ENCODE peak calls at places on chromosomes 2 and 18, in four cellular contexts. A is adipocyte; B is stimulated activated CD4-positive, alpha-beta T cell treated with anti-CD3 and anti-CD28 coated beads, Interleukin-15, amount 100 ng/mL, for 1 hour; Y is activated CD4-positive, alpha-beta T cell treated with anti-CD3 and anti-CD28 coated beads for 1 hour. L is an unnamed sample.
A peak's percentile ranks its signal among the peaks of the same experiment; 100 is the strongest.

GRCh38 chr18:62360806-62361205 is 35.7 kb downstream of the TNFRSF11A start:
- DNase-seq in A (no peak), B (no peak), Y (no peak), L (no peak)

GRCh38 chr2:7517851-7518250 is 600.6 kb downstream of the RNF144A start:
- DNase-seq in A (no peak), B (no peak), Y (no peak), L (no peak)

GRCh38 chr18:77487951-77488740 is 238.5 kb downstream of the GALR1 start:
- DNase-seq in A (no peak), B (no peak), Y (no peak), L (no peak)

GRCh38 chr2:170341684-170342631 is 164.0 kb downstream of the MYO3B start:
- DNase-seq in A (no peak), B (no peak), Y (no peak), L (no peak)

GRCh38 chr18:59266019-59266369 is 7.3 kb downstream of the RAX start:
- DNase-seq in A (no peak), B (no peak), Y (no peak), L (no peak)

GRCh38 chr2:88669371-88670214 is 21.9 kb upstream of the RPIA start:
- DNase-seq in A (peak; percentile 71), B (no peak), Y (no peak), L (no peak)

GRCh38 chr2:45891719-45892118 is 240.2 kb downstream of the PRKCE start:
- DNase-seq in A (no peak), B (no peak), Y (no peak), L (no peak)

GRCh38 chr2:178187861-178188260 is 6.5 kb upstream of the OSBPL6 start:
- DNase-seq in A (no peak), B (no peak), Y (no peak), L (no peak)

GRCh38 chr2:42754021-42754775 is 9.7 kb downstream of the OXER1 start:
- DNase-seq in A (no peak), B (no peak), Y (no peak), L (no peak)

GRCh38 chr2:106168657-106169056 is 25.4 kb downstream of the UXS1 start:
- DNase-seq in A (no peak), B (no peak), Y (no peak), L (no peak)

GRCh38 chr2:234747833-234748559 is 203.8 kb upstream of the SH3BP4 start:
- DNase-seq in A (no peak), B (no peak), Y (no peak), L (no peak)

GRCh38 chr2:37356299-37356698 is 11.9 kb downstream of the QPCT start:
- DNase-seq in A (no peak), B (no peak), Y (no peak), L (no peak)

GRCh38 chr2:30361751-30362394 is 85.2 kb upstream of the LCLAT1 start:
- DNase-seq in A (peak; percentile 41), B (no peak), Y (no peak), L (peak; percentile 24)

GRCh38 chr2:237886702-237887481 is 27.5 kb downstream of the RAMP1 start:
- DNase-seq in A (no peak), B (no peak), Y (no peak), L (no peak)

GRCh38 chr2:176817061-176817565 is 395.5 kb upstream of the HNRNPA3 start:
- DNase-seq in A (no peak), B (no peak), Y (no peak), L (no peak)

GRCh38 chr2:177669625-177670330 is 277.2 kb downstream of the AGPS start:
- DNase-seq in A (no peak), B (no peak), Y (no peak), L (no peak)

GRCh38 chr2:49044680-49045079 is 109.6 kb downstream of the FSHR start:
- DNase-seq in A (no peak), B (no peak), Y (no peak), L (no peak)

GRCh38 chr2:118269408-118270051 is 181.3 kb downstream of the INSIG2 start:
- DNase-seq in A (no peak), B (no peak), Y (no peak), L (no peak)

GRCh38 chr2:168645696-168646095 is 156.7 kb upstream of the NOSTRIN start:
- DNase-seq in A (no peak), B (no peak), Y (no peak), L (no peak)

GRCh38 chr2:143717532-143718168 is 588.4 kb downstream of the ARHGAP15 start:
- DNase-seq in A (peak; percentile 24), B (no peak), Y (no peak), L (no peak)

GRCh38 chr2:159138642-159139182 is 147.8 kb downstream of the WDSUB1 start:
- DNase-seq in A (peak; percentile 33), B (no peak), Y (no peak), L (no peak)

GRCh38 chr2:119137502-119137901 is 21.0 kb downstream of the C1QL2 start:
- DNase-seq in A (no peak), B (no peak), Y (no peak), L (no peak)

GRCh38 chr2:49687873-49688272 is 533.6 kb upstream of the FSHR start:
- DNase-seq in A (peak; percentile 14), B (no peak), Y (no peak), L (no peak)

GRCh38 chr2:35185861-35186412 is 1169.6 kb upstream of the CRIM1 start:
- DNase-seq in A (no peak), B (no peak), Y (no peak), L (no peak)

GRCh38 chr2:127659408-127660290 is 13.7 kb downstream of the GPR17 start:
- DNase-seq in A (no peak), B (no peak), Y (no peak), L (no peak)

GRCh38 chr2:221397179-221397578 is 174.9 kb downstream of the EPHA4 start:
- DNase-seq in A (peak; percentile 48), B (no peak), Y (no peak), L (no peak)

GRCh38 chr2:61017556-61018318 is at the start of the genes PEX13 and PUS10:
- DNase-seq in A (peak; percentile 88), B (peak; percentile 37), Y (peak; percentile 49), L (peak; percentile 51)

GRCh38 chr18:60506682-60507081 is 134.1 kb upstream of the MC4R start:
- DNase-seq in A (peak; percentile 62), B (no peak), Y (no peak), L (no peak)

L was measured in natural killer cell.